ENCODE peak calls at places on chromosomes 1 and 21, in four cellular contexts. P is HepG2, D is H1, F is GM12878. Z is an unnamed sample.

GRCh38 chr1:7383671-7384070 is 387.4 kb upstream of the VAMP3 start:
- DNase-seq in P (no peak), D (no peak), F (no peak), Z (no peak)

GRCh38 chr1:42999308-42999707 is 40.6 kb upstream of the SLC2A1 start:
- DNase-seq in P (peak; percentile 26), D (no peak), F (no peak), Z (no peak)

GRCh38 chr1:85289207-85289847 is 12.9 kb upstream of the BCL10 start:
- DNase-seq in P (no peak), D (no peak), F (no peak), Z (no peak)

GRCh38 chr1:208880433-208881100 is 636.4 kb upstream of the PLXNA2 start:
- DNase-seq in P (no peak), D (no peak), F (no peak), Z (no peak)

GRCh38 chr1:209675567-209676154 is 449 bp downstream of the G0S2 start:
- DNase-seq in P (no peak), D (no peak), F (no peak), Z (peak; percentile 51)

GRCh38 chr1:2972879-2973575 is 48.2 kb upstream of the ACTRT2 start:
- DNase-seq in P (no peak), D (no peak), F (no peak), Z (no peak)

GRCh38 chr1:173267453-173267945 is 60.4 kb upstream of the TNFSF4 start:
- DNase-seq in P (no peak), D (no peak), F (peak; percentile 16), Z (no peak)

GRCh38 chr1:104706631-104707147 is 957.0 kb downstream of the AMY1C start:
- DNase-seq in P (peak; percentile 37), D (no peak), F (peak; percentile 9), Z (no peak)

GRCh38 chr1:61184035-61184713 is 101.8 kb downstream of the NFIA start:
- DNase-seq in P (peak; percentile 74), D (no peak), F (no peak), Z (peak; percentile 37)

GRCh38 chr1:16155537-16156410 is at the start of gene EPHA2:
- DNase-seq in P (peak; percentile 93), D (peak; percentile 75), F (no peak), Z (peak; percentile 81)

GRCh38 chr1:61269648-61270047 is 187.3 kb downstream of the NFIA start:
- DNase-seq in P (no peak), D (no peak), F (no peak), Z (no peak)

GRCh38 chr21:43716376-43717165 is 2.4 kb upstream of the PDXK start:
- DNase-seq in P (no peak), D (no peak), F (peak; percentile 79), Z (no peak)

GRCh38 chr21:38567577-38568360 is 69.5 kb upstream of the ERG start:
- DNase-seq in P (no peak), D (peak; percentile 9), F (no peak), Z (no peak)

DNA sequence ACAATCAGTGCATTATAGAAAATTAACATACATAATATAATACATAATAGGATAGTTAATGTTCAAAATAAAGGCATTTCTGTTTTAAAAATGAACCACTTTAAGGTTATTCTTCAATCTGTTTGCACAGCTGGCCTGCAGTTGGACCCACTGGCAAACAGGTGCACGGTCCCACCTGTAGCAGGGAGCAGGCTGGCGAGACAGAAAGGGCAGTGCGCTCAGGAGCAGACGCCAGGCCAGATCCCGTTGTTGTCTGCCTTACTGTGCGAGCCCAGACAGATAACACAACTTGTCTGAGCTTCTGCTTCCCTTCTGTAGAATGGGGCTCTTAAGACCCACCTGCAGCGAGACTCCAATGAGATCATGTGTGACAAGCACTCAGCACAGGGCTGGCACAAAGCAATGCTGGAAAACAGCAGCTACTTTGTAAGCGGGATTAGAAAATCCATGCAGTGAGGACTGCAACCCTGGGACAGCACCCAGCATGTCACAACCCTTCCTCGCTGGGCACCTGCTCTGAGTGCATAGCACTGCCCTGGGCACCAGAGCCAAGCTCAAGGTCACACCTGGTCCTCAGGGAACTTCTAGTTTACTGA is 33.5 kb downstream of the VPS26C start:
- DNase-seq in P (no peak), D (no peak), F (no peak), Z (no peak)
- TF ChIP-seq SUZ12 in P (no peak), D (no peak), F (no peak), Z (no peak)

GRCh38 chr1:1061682-1062363 is 12.3 kb downstream of the RNF223 start:
- DNase-seq in P (no peak), D (no peak), F (no peak), Z (no peak)

GRCh38 chr1:1062364-1063163 is 11.5 kb downstream of the RNF223 start:
- DNase-seq in P (no peak), D (no peak), F (no peak), Z (no peak)

GRCh38 chr1:1065265-1065939 is 8.7 kb downstream of the RNF223 start:
- DNase-seq in P (peak; percentile 24), D (no peak), F (no peak), Z (no peak)

GRCh38 chr1:1063261-1063944 is 10.7 kb downstream of the RNF223 start:
- DNase-seq in P (no peak), D (no peak), F (no peak), Z (no peak)

DNA sequence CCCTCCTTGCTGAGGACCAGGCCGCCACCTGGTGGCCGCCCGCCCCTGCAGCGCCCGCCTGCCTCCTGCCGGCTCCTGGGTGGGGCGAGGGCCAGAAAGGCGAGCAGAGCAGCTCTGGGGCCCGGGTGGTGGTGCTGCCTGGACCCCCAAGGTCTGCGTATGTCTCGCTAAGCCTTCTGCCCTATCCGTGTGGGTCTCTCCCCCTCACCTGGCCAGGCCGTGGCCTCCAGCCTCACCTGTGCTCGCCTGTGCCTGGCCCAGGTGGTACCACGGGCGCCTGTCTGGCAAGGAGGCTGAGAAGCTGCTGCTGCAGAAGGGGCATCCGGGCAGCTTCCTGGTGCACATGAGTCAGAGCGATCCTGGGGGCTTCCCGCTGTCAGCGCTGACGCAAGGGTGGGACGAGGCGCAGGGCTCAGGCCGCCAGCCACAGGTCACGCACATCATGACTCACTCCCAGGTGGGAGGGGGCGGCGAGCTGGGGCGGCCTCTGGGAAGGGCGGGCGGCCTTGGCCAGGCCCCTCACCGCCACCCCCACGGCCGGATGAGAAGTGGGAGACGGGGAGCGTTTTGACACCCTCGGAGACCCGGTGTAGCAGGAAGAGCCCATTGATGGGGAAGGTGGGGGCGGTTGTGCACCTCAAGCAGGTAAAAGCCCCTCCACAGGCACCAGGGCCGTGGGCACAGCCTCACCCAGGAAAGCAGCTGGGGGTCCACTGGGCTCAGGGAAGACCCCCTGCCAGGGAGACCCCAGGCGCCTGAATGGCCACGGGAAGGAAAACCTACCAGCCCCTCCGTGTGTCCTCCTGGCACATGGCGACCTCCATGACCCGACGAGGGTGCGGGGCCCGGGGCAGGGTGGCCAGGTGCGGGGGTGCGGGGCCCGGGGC is 9.9 kb downstream of the RNF223 start:
- DNase-seq in P (peak; percentile 58), D (no peak), F (peak; percentile 79), Z (peak; percentile 73)
- TF ChIP-seq SP1 in P (peak; percentile 12), D (no peak), F (peak; percentile 89), Z (no peak)

GRCh38 chr1:67227196-67227595 is 60.9 kb downstream of the IL23R start:
- DNase-seq in P (no peak), D (no peak), F (no peak), Z (no peak)
- TF ChIP-seq SUZ12 in P (no peak), D (no peak), F (no peak), Z (no peak)

DNA sequence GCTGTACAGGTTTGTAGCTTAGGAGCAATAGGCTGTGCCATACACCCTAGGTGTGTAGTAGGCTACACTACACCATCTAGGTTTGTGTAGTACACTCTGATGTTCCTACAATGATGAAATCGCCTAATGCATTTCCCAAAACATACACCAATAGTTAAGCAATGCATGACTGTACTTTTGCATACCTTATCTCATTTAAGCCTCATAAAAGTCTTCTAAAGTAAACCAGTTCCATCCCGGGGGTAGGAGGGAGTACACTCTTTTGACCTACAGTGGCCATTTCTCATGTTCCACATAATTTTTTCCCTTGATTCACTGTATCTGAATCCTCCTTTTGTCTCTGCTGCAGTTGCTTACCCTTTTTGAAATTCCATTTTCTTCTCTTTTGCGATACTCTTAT is 12.2 kb downstream of the TRMT13 start:
- DNase-seq in P (no peak), D (no peak), F (no peak), Z (no peak)
- TF ChIP-seq SP1 in P (no peak), D (no peak), F (no peak), Z (no peak)

GRCh38 chr1:33170351-33171274 is 11.2 kb downstream of the TRIM62 start:
- DNase-seq in P (no peak), D (no peak), F (no peak), Z (no peak)

GRCh38 chr1:33168556-33169289 is 13.1 kb downstream of the TRIM62 start:
- DNase-seq in P (no peak), D (no peak), F (no peak), Z (no peak)

GRCh38 chr1:33169290-33170055 is 12.4 kb downstream of the TRIM62 start:
- DNase-seq in P (no peak), D (no peak), F (no peak), Z (no peak)

GRCh38 chr1:33173091-33173490 is 8.8 kb downstream of the TRIM62 start:
- DNase-seq in P (no peak), D (no peak), F (no peak), Z (no peak)

DNA sequence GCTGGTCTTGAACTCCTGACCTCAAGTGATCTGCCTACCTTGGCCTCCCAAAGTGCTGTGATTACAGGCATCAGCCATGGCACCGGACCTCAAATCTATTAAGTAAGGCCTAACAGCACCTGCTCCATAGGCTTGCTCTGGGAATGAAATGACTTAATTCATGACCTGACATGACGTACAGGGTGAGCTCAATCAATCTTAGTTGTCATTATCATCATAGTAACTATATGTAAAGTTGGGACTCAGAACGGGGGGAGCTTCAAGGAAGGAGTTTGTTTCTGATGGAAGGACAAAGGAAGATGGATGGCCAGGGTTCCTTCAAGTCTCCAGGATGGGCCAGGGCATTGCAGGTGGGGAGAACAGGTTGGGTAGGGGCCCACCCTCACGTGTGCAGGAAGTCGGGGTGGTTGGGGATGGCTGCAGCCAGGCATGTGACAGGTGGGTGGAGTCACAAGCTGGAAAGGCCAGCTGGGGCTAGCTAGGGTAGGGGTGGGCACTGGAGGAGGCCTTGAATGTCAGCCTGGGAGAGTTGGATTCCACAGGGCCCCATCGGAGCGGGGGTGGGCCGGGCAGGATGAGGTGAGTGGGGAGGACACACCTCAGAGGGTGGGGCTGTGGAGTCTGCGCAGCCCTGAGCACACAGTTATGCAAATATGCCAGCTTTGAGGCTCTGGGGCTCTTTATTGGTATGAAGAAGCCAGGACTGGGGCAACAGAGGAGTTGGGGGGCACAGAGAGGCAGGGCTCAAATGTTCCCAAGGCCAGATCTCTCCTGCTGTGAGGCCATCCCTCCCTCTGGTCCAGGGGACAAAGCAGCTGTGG is 9.6 kb downstream of the TRIM62 start:
- DNase-seq in P (no peak), D (no peak), F (no peak), Z (no peak)
- TF ChIP-seq SUZ12 in P (no peak), D (no peak), F (no peak), Z (no peak)

GRCh38 chr1:236861560-236862230 is 66.6 kb downstream of the MTR start:
- DNase-seq in P (peak; percentile 80), D (no peak), F (no peak), Z (no peak)
- TF ChIP-seq SP1 in P (no peak), D (no peak), F (no peak), Z (no peak)

DNA sequence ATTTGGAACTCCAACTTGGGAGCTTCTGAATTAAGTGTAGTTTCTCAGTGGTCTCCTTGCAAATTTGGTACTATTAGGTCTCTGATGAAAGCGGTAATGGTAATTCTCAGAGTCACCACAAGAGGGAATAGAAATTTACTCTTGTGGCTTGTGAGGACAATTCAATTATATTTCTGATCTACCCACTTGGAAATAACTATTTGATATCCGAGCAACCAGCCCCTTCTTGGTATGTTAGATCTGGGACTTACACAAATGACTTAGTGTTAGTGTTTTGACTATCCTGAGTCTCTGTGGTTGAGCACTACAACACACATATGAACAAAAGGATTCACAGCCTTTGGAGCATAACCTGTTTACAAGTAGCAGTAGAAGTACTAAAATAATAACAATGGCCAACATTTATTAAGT is 68.1 kb downstream of the RPS6KA1 start:
- DNase-seq in P (peak; percentile 53), D (no peak), F (no peak), Z (peak; percentile 47)
- TF ChIP-seq SUZ12 in P (no peak), D (no peak), F (no peak), Z (no peak)

GRCh38 chr1:157236072-157236471 is 97.9 kb upstream of the ETV3 start:
- DNase-seq in P (no peak), D (no peak), F (no peak), Z (no peak)
- TF ChIP-seq SP1 in P (no peak), D (no peak), F (no peak), Z (no peak)

Z was measured in HEK293T.